ENCODE peak calls at places on chromosomes 1 and 21, in nine cellular contexts. G is heart left ventricle; V is activated CD4-positive, CD25-positive, alpha-beta regulatory T cell; D is ureter; S is NCI-H1092; E is MV-4-11; U is AG09309; I is EL; C is stimulated activated CD4-positive, alpha-beta T cell treated with anti-CD3 and anti-CD28 coated beads, Interleukin-12 subunit alpha, Interleukin-12 subunit beta, amount 100 ng/mL, for 4 hours. F is an unnamed sample.

GRCh38 chr1:117336087-117336817 is 31.0 kb upstream of the MAN1A2 start:
- DNase-seq in G (peak), V (no peak), D (no peak), S (no peak), E (no peak), U (no peak), I (no peak), C (no peak), F (no peak)

GRCh38 chr1:43706598-43707190 is 642 bp upstream of the ST3GAL3 start:
- DNase-seq in G (no peak), V (no peak), D (no peak), S (no peak), E (peak), U (no peak), I (peak), C (peak), F (no peak)

GRCh38 chr21:46662765-46663500 is 27.5 kb downstream of the PRMT2 start:
- DNase-seq in G (no peak), V (no peak), D (no peak), S (no peak), E (no peak), U (no peak), I (peak), C (no peak), F (no peak)

GRCh38 chr1:37945743-37946702 is 830 bp downstream of the INPP5B start:
- DNase-seq in G (peak), V (no peak), D (peak), S (no peak), E (peak), U (peak), I (peak), C (no peak), F (peak)

GRCh38 chr1:9992910-9993309 is 4.1 kb upstream of the RBP7 start:
- DNase-seq in G (peak), V (no peak), D (no peak), S (no peak), E (no peak), U (no peak), I (no peak), C (no peak), F (no peak)

GRCh38 chr1:22238356-22239224 is 95.7 kb upstream of the WNT4 start:
- DNase-seq in G (no peak), V (no peak), D (no peak), S (no peak), E (no peak), U (no peak), I (no peak), C (no peak), F (no peak)

GRCh38 chr1:233677690-233678354 is 63.9 kb downstream of the KCNK1 start:
- DNase-seq in G (no peak), V (no peak), D (no peak), S (no peak), E (no peak), U (no peak), I (no peak), C (no peak), F (no peak)

GRCh38 chr1:159924025-159924790 is 1.1 kb downstream of the TAGLN2 start:
- DNase-seq in G (peak), V (no peak), D (peak), S (no peak), E (peak), U (peak), I (peak), C (peak), F (peak)

GRCh38 chr1:5513891-5514515 is 478.2 kb downstream of the NPHP4 start:
- DNase-seq in G (no peak), V (no peak), D (no peak), S (no peak), E (peak), U (no peak), I (no peak), C (no peak), F (no peak)